ENCODE peak calls at places on chromosomes 11 and 22, in seven cellular contexts. T is uterus; N is CD8-positive, alpha-beta memory T cell; I is tibial nerve; Q is left ventricle myocardium superior; A is HEK293T; D is H9. M is an unnamed sample.

GRCh38 chr11:12677131-12677530 is 2.9 kb downstream of the TEAD1 start:
- DNase-seq in I (no peak), T (no peak), Q (no peak), D (no peak), A (no peak), N (no peak), M (no peak)

GRCh38 chr11:71294846-71295600 is 42.6 kb upstream of the SHANK2 start:
- DNase-seq in N (no peak), Q (no peak), T (no peak), I (no peak), A (no peak), D (no peak), M (no peak)

GRCh38 chr11:27203077-27203476 is 159.9 kb downstream of the CCDC34 start:
- DNase-seq in D (no peak), T (no peak), A (no peak), N (no peak), I (no peak), Q (no peak), M (no peak)

GRCh38 chr11:65927904-65928397 is 8.7 kb downstream of the DRAP1 start:
- DNase-seq in D (no peak), T (no peak), N (peak; percentile 85), A (no peak), I (no peak), Q (no peak), M (peak; percentile 71)

GRCh38 chr11:110295086-110295485 is 1.3 kb downstream of the RDX start:
- DNase-seq in T (no peak), D (no peak), A (no peak), Q (no peak), I (no peak), N (no peak), M (no peak)

GRCh38 chr22:40175571-40176105 is 2.1 kb upstream of the TNRC6B start:
- DNase-seq in A (no peak), I (no peak), T (no peak), N (no peak), Q (no peak), D (no peak), M (no peak)

GRCh38 chr11:128478305-128478704 is 109.1 kb downstream of the ETS1 start:
- DNase-seq in D (no peak), N (no peak), I (no peak), A (no peak), T (no peak), Q (no peak), M (no peak)

GRCh38 chr11:3186166-3186953 is 21.2 kb upstream of the OSBPL5 start:
- DNase-seq in D (no peak), Q (peak; percentile 5), T (no peak), I (no peak), A (no peak), N (no peak), M (no peak)

GRCh38 chr11:1879342-1879940 is 12.3 kb downstream of the PRR33 start:
- DNase-seq in A (no peak), T (peak; percentile 26), I (peak; percentile 8), Q (peak; percentile 30), N (no peak), D (no peak), M (no peak)

GRCh38 chr22:19786264-19786585 is 25.6 kb downstream of the TBX1 start:
- DNase-seq in A (no peak), I (no peak), T (no peak), N (no peak), D (no peak), Q (peak; percentile 19), M (no peak)

GRCh38 chr11:17296852-17297559 is 20.5 kb downstream of the NUCB2 start:
- DNase-seq in D (no peak), T (no peak), A (no peak), N (no peak), Q (no peak), I (no peak), M (no peak)

GRCh38 chr11:86571273-86571948 is 101.0 kb downstream of the ME3 start:
- DNase-seq in I (no peak), A (peak; percentile 74), N (no peak), Q (no peak), D (peak; percentile 91), T (no peak), M (no peak)

GRCh38 chr22:20551805-20552449 is 44.5 kb downstream of the MED15 start:
- DNase-seq in A (no peak), T (peak; percentile 37), D (no peak), I (no peak), Q (peak; percentile 62), N (peak; percentile 46), M (peak; percentile 63)

GRCh38 chr11:113615098-113615497 is 91.0 kb downstream of the TMPRSS5 start:
- DNase-seq in I (no peak), T (no peak), N (no peak), A (no peak), D (no peak), Q (no peak), M (no peak)

GRCh38 chr22:49693416-49693815 is 134.3 kb downstream of the BRD1 start:
- DNase-seq in A (no peak), T (no peak), D (no peak), Q (no peak), N (no peak), I (no peak), M (no peak)

GRCh38 chr22:33597274-33597985 is 322.8 kb downstream of the LARGE1 start:
- DNase-seq in Q (peak; percentile 42), D (no peak), T (no peak), N (no peak), A (no peak), I (no peak), M (no peak)

GRCh38 chr11:92324890-92325289 is 100.3 kb downstream of the FAT3 start:
- DNase-seq in T (no peak), N (no peak), A (no peak), D (no peak), Q (no peak), I (no peak), M (no peak)

GRCh38 chr11:24289301-24289700 is 207.6 kb upstream of the LUZP2 start:
- DNase-seq in T (no peak), D (no peak), Q (no peak), A (no peak), I (no peak), N (no peak), M (no peak)

GRCh38 chr22:36206255-36206654 is 4.6 kb upstream of the APOL4 start:
- DNase-seq in A (no peak), N (no peak), T (no peak), I (no peak), Q (no peak), D (no peak), M (no peak)

GRCh38 chr22:49298834-49299750 is 528.6 kb downstream of the BRD1 start:
- DNase-seq in T (no peak), Q (no peak), A (no peak), I (no peak), N (no peak), D (peak; percentile 16), M (peak; percentile 6)

GRCh38 chr11:134802116-134802515 is 390.1 kb upstream of the B3GAT1 start:
- DNase-seq in N (no peak), T (no peak), Q (no peak), D (no peak), A (no peak), I (no peak), M (no peak)

GRCh38 chr11:68929706-68930605 is 26.3 kb downstream of the IGHMBP2 start:
- DNase-seq in I (no peak), T (no peak), A (no peak), D (no peak), Q (no peak), N (no peak), M (no peak)

GRCh38 chr11:88414385-88414861 is 76.9 kb upstream of the CTSC start:
- DNase-seq in D (no peak), I (no peak), A (peak; percentile 14), Q (no peak), N (peak; percentile 35), T (no peak), M (no peak)

GRCh38 chr11:94525933-94526332 is 13.7 kb downstream of the C11orf97 start:
- DNase-seq in T (peak; percentile 50), Q (peak; percentile 79), D (no peak), N (no peak), I (peak; percentile 53), A (no peak), M (no peak)

GRCh38 chr11:133900176-133901105 is 55.1 kb upstream of the SPATA19 start:
- DNase-seq in T (no peak), D (no peak), A (no peak), Q (no peak), N (no peak), I (no peak), M (no peak)

GRCh38 chr22:31243339-31244043 is 31.4 kb downstream of the LIMK2 start:
- DNase-seq in I (no peak), T (no peak), N (no peak), D (no peak), A (no peak), Q (no peak), M (no peak)

GRCh38 chr22:49209452-49210195 is 618.0 kb downstream of the BRD1 start:
- DNase-seq in T (peak; percentile 11), N (no peak), Q (no peak), I (no peak), D (peak; percentile 20), A (no peak), M (no peak)

GRCh38 chr22:41598081-41598480 is 8.4 kb upstream of the PMM1 start:
- DNase-seq in I (no peak), T (no peak), D (no peak), A (no peak), N (no peak), Q (no peak), M (no peak)

GRCh38 chr22:17199131-17199731 is 20.0 kb downstream of the ADA2 start:
- DNase-seq in N (no peak), I (no peak), Q (peak; percentile 63), A (no peak), D (peak; percentile 85), T (peak; percentile 66), M (no peak)

GRCh38 chr11:60842688-60843605 is 1.0 kb downstream of the CCDC86 start:
- DNase-seq in Q (no peak), T (no peak), A (no peak), I (no peak), D (no peak), N (peak; percentile 4), M (no peak)

M was measured in stimulated activated CD4-positive, alpha-beta T cell treated with anti-CD3 and anti-CD28 coated beads, Interleukin-2, amount 100 ng/mL, for 24 hours.